ENCODE peak calls at places on chromosome 19, in six cellular contexts. Z, S, G, P, M and U are unnamed samples.

GRCh38 chr19:47267350-47267759 is 7.3 kb upstream of the INAFM1 start:
- DNase-seq in S (no peak), P (no peak), M (no peak), G (no peak), Z (no peak), U (no peak)

GRCh38 chr19:34260771-34261173 is 6.4 kb downstream of the GARRE1 start:
- DNase-seq in G (no peak), P (no peak), S (peak; percentile 54), Z (peak; percentile 52), M (peak; percentile 68), U (no peak)

GRCh38 chr19:45403781-45404556 is 900 bp downstream of the PPP1R13L start:
- DNase-seq in S (no peak), Z (peak; percentile 63), P (peak; percentile 71), M (peak; percentile 63), G (no peak), U (no peak)

GRCh38 chr19:49580264-49581006 is at the start of gene NOSIP:
- DNase-seq in S (peak; percentile 97), P (peak; percentile 96), Z (peak; percentile 96), M (peak; percentile 96), G (peak; percentile 87), U (peak; percentile 85)

GRCh38 chr19:51712461-51713081 is 11.2 kb downstream of the HAS1 start:
- DNase-seq in Z (peak; percentile 55), G (no peak), S (peak; percentile 54), P (no peak), M (peak; percentile 34), U (no peak)

GRCh38 chr19:32464279-32464678 is 58.7 kb downstream of the DPY19L3 start:
- DNase-seq in G (no peak), Z (no peak), S (peak; percentile 14), P (no peak), M (peak; percentile 21), U (no peak)

GRCh38 chr19:38032151-38032550 is 125.1 kb downstream of the SIPA1L3 start:
- DNase-seq in Z (peak; percentile 34), G (peak; percentile 68), M (peak; percentile 82), S (no peak), P (no peak), U (no peak)

GRCh38 chr19:3094638-3095374 is 644 bp downstream of the GNA11 start:
- DNase-seq in G (no peak), P (peak; percentile 46), Z (no peak), S (peak; percentile 40), M (peak; percentile 32), U (no peak)

GRCh38 chr19:12985049-12985776 is 10.1 kb upstream of the NFIX start:
- DNase-seq in M (peak; percentile 74), S (no peak), Z (peak; percentile 20), G (no peak), P (no peak), U (no peak)

GRCh38 chr19:38079926-38080380 is 144.1 kb downstream of the DPF1 start:
- DNase-seq in S (peak; percentile 90), M (peak; percentile 93), Z (peak; percentile 88), P (no peak), G (peak; percentile 16), U (peak; percentile 77)

GRCh38 chr19:53958168-53958571 is 4.6 kb upstream of the CACNG8 start:
- DNase-seq in S (no peak), G (no peak), Z (no peak), M (peak; percentile 8), P (peak; percentile 50), U (no peak)

GRCh38 chr19:7597689-7598088 is 2.0 kb downstream of the CAMSAP3 start:
- DNase-seq in S (no peak), Z (no peak), M (no peak), G (no peak), P (no peak), U (no peak)

GRCh38 chr19:18349524-18350128 is 9.2 kb downstream of the PGPEP1 start:
- DNase-seq in S (peak; percentile 69), Z (peak; percentile 59), M (peak; percentile 66), P (peak; percentile 52), G (no peak), U (no peak)

GRCh38 chr19:986083-986482 is 1.9 kb downstream of the WDR18 start:
- DNase-seq in M (no peak), Z (no peak), S (no peak), P (no peak), G (no peak), U (no peak)

GRCh38 chr19:17796013-17796837 is 1.3 kb downstream of the B3GNT3 start:
- DNase-seq in Z (no peak), M (no peak), P (no peak), G (no peak), S (no peak), U (no peak)

GRCh38 chr19:53942001-53942786 is 20.5 kb upstream of the CACNG8 start:
- DNase-seq in P (peak; percentile 83), Z (peak; percentile 29), G (no peak), S (peak; percentile 45), M (peak; percentile 7), U (no peak)

GRCh38 chr19:29247051-29247450 is 34.1 kb upstream of the UQCRFS1 start:
- DNase-seq in G (no peak), P (no peak), S (no peak), Z (no peak), M (no peak), U (no peak)

GRCh38 chr19:57587529-57587928 is 3.6 kb downstream of the ZIK1 start:
- DNase-seq in G (no peak), S (peak; percentile 84), M (peak; percentile 80), P (no peak), Z (peak; percentile 85), U (no peak)

GRCh38 chr19:44847144-44848035 is 1.3 kb downstream of the NECTIN2 start:
- DNase-seq in Z (peak; percentile 80), G (no peak), M (peak; percentile 74), P (peak; percentile 65), S (peak; percentile 65), U (no peak)

GRCh38 chr19:13091400-13092161 is 11.1 kb downstream of the LYL1 start:
- DNase-seq in G (peak; percentile 96), P (no peak), M (peak; percentile 82), Z (no peak), S (peak; percentile 85), U (peak; percentile 58)

GRCh38 chr19:39082745-39083598 is 1.2 kb upstream of the ACP7 start:
- DNase-seq in Z (no peak), G (no peak), S (no peak), M (no peak), P (no peak), U (no peak)